ENCODE peak calls at places on chromosomes 7 and 10, in nine cellular contexts. One of them, this sample, is unnamed.

GRCh38 chr7:41874206-41874770 is 171.4 kb upstream of the INHBA start:
- DNase-seq in stomach: no peak
- DNase-seq in vagina: no peak
- DNase-seq in breast epithelium: no peak
- DNase-seq in heart left ventricle: no peak
- DNase-seq in adrenal gland: no peak
- DNase-seq in uterus: no peak
- DNase-seq in esophagus muscularis mucosa: no peak
- DNase-seq in tibial nerve: no peak
- DNase-seq in this sample: no peak

GRCh38 chr10:80154978-80155695 is 22.6 kb downstream of the PLAC9 start:
- DNase-seq in breast epithelium: peak; percentile 49
- DNase-seq in heart left ventricle: no peak
- DNase-seq in vagina: no peak
- DNase-seq in esophagus muscularis mucosa: no peak
- DNase-seq in stomach: peak; percentile 77
- DNase-seq in tibial nerve: no peak
- DNase-seq in adrenal gland: no peak
- DNase-seq in uterus: peak; percentile 49
- DNase-seq in this sample: no peak

GRCh38 chr7:94810496-94810895 is 96.9 kb upstream of the PPP1R9A start:
- DNase-seq in adrenal gland: no peak
- DNase-seq in stomach: no peak
- DNase-seq in uterus: no peak
- DNase-seq in breast epithelium: no peak
- DNase-seq in tibial nerve: no peak
- DNase-seq in vagina: no peak
- DNase-seq in heart left ventricle: no peak
- DNase-seq in esophagus muscularis mucosa: no peak
- DNase-seq in this sample: no peak

GRCh38 chr7:124032369-124033092 is at the start of gene TMEM229A:
- DNase-seq in uterus: peak; percentile 17
- DNase-seq in vagina: no peak
- DNase-seq in stomach: peak; percentile 54
- DNase-seq in tibial nerve: no peak
- DNase-seq in adrenal gland: peak; percentile 55
- DNase-seq in breast epithelium: no peak
- DNase-seq in esophagus muscularis mucosa: no peak
- DNase-seq in heart left ventricle: peak; percentile 65
- DNase-seq in this sample: peak; percentile 73

GRCh38 chr10:126669188-126669587 is 1.3 kb downstream of the C10orf90 start:
- DNase-seq in heart left ventricle: no peak
- DNase-seq in uterus: no peak
- DNase-seq in adrenal gland: no peak
- DNase-seq in stomach: no peak
- DNase-seq in breast epithelium: peak; percentile 39
- DNase-seq in esophagus muscularis mucosa: no peak
- DNase-seq in tibial nerve: no peak
- DNase-seq in vagina: no peak
- DNase-seq in this sample: no peak

GRCh38 chr10:121732676-121733445 is 134.6 kb upstream of the FGFR2 start:
- DNase-seq in heart left ventricle: no peak
- DNase-seq in breast epithelium: no peak
- DNase-seq in vagina: no peak
- DNase-seq in tibial nerve: no peak
- DNase-seq in adrenal gland: no peak
- DNase-seq in uterus: no peak
- DNase-seq in esophagus muscularis mucosa: no peak
- DNase-seq in stomach: no peak
- DNase-seq in this sample: no peak

GRCh38 chr7:80288175-80289122 is 153.8 kb downstream of the GNAI1 start:
- DNase-seq in heart left ventricle: no peak
- DNase-seq in tibial nerve: no peak
- DNase-seq in uterus: no peak
- DNase-seq in esophagus muscularis mucosa: no peak
- DNase-seq in stomach: no peak
- DNase-seq in breast epithelium: no peak
- DNase-seq in vagina: no peak
- DNase-seq in adrenal gland: no peak
- DNase-seq in this sample: no peak

GRCh38 chr7:146768941-146769340 is 652.3 kb downstream of the CNTNAP2 start:
- DNase-seq in breast epithelium: no peak
- DNase-seq in adrenal gland: no peak
- DNase-seq in stomach: no peak
- DNase-seq in vagina: no peak
- DNase-seq in uterus: no peak
- DNase-seq in heart left ventricle: no peak
- DNase-seq in tibial nerve: no peak
- DNase-seq in esophagus muscularis mucosa: no peak
- DNase-seq in this sample: no peak

GRCh38 chr7:464712-465461 is 54.8 kb downstream of the PDGFA start:
- DNase-seq in uterus: peak; percentile 21
- DNase-seq in breast epithelium: peak; percentile 40
- DNase-seq in stomach: no peak
- DNase-seq in tibial nerve: no peak
- DNase-seq in adrenal gland: peak; percentile 20
- DNase-seq in vagina: no peak
- DNase-seq in heart left ventricle: peak; percentile 71
- DNase-seq in esophagus muscularis mucosa: no peak
- DNase-seq in this sample: peak; percentile 82

GRCh38 chr7:107234436-107234835 is 65.6 kb downstream of the HBP1 start:
- DNase-seq in esophagus muscularis mucosa: no peak
- DNase-seq in adrenal gland: no peak
- DNase-seq in uterus: no peak
- DNase-seq in vagina: no peak
- DNase-seq in breast epithelium: no peak
- DNase-seq in tibial nerve: no peak
- DNase-seq in stomach: no peak
- DNase-seq in heart left ventricle: no peak
- DNase-seq in this sample: no peak

GRCh38 chr7:18175801-18176450 is 148.3 kb upstream of the PRPS1L1 start:
- DNase-seq in adrenal gland: no peak
- DNase-seq in heart left ventricle: no peak
- DNase-seq in esophagus muscularis mucosa: no peak
- DNase-seq in stomach: no peak
- DNase-seq in vagina: no peak
- DNase-seq in breast epithelium: no peak
- DNase-seq in uterus: no peak
- DNase-seq in tibial nerve: no peak
- DNase-seq in this sample: no peak

GRCh38 chr10:17029581-17030271 is 99.9 kb downstream of the CUBN start:
- DNase-seq in uterus: peak; percentile 73
- DNase-seq in vagina: no peak
- DNase-seq in stomach: peak; percentile 38
- DNase-seq in esophagus muscularis mucosa: peak; percentile 93
- DNase-seq in tibial nerve: peak; percentile 68
- DNase-seq in breast epithelium: peak; percentile 32
- DNase-seq in heart left ventricle: peak; percentile 76
- DNase-seq in adrenal gland: peak; percentile 47
- DNase-seq in this sample: peak; percentile 82

GRCh38 chr10:72274730-72275350 is 1.1 kb downstream of the DDIT4 start:
- DNase-seq in adrenal gland: peak; percentile 86
- DNase-seq in vagina: no peak
- DNase-seq in breast epithelium: peak; percentile 65
- DNase-seq in esophagus muscularis mucosa: no peak
- DNase-seq in heart left ventricle: peak; percentile 87
- DNase-seq in tibial nerve: no peak
- DNase-seq in stomach: peak; percentile 78
- DNase-seq in uterus: peak; percentile 70
- DNase-seq in this sample: peak; percentile 94

GRCh38 chr7:13821152-13821787 is 168.2 kb downstream of the ETV1 start:
- DNase-seq in adrenal gland: no peak
- DNase-seq in uterus: no peak
- DNase-seq in stomach: no peak
- DNase-seq in breast epithelium: no peak
- DNase-seq in vagina: no peak
- DNase-seq in tibial nerve: no peak
- DNase-seq in heart left ventricle: no peak
- DNase-seq in esophagus muscularis mucosa: no peak
- DNase-seq in this sample: no peak

GRCh38 chr7:33698006-33698405 is 207.3 kb upstream of the BMPER start:
- DNase-seq in stomach: no peak
- DNase-seq in esophagus muscularis mucosa: peak; percentile 42
- DNase-seq in breast epithelium: no peak
- DNase-seq in uterus: no peak
- DNase-seq in adrenal gland: no peak
- DNase-seq in heart left ventricle: no peak
- DNase-seq in tibial nerve: peak; percentile 1
- DNase-seq in vagina: no peak
- DNase-seq in this sample: no peak

GRCh38 chr10:126839094-126839761 is 66.0 kb upstream of the DOCK1 start:
- DNase-seq in esophagus muscularis mucosa: no peak
- DNase-seq in heart left ventricle: no peak
- DNase-seq in adrenal gland: no peak
- DNase-seq in tibial nerve: no peak
- DNase-seq in uterus: no peak
- DNase-seq in vagina: no peak
- DNase-seq in stomach: peak; percentile 86
- DNase-seq in breast epithelium: peak; percentile 24
- DNase-seq in this sample: no peak

GRCh38 chr7:91846436-91846835 is 34.1 kb downstream of the MTERF1 start:
- DNase-seq in tibial nerve: no peak
- DNase-seq in stomach: no peak
- DNase-seq in vagina: no peak
- DNase-seq in breast epithelium: no peak
- DNase-seq in heart left ventricle: no peak
- DNase-seq in adrenal gland: no peak
- DNase-seq in uterus: no peak
- DNase-seq in esophagus muscularis mucosa: no peak
- DNase-seq in this sample: no peak

GRCh38 chr7:78769551-78770101 is 683.8 kb downstream of the MAGI2 start:
- DNase-seq in esophagus muscularis mucosa: no peak
- DNase-seq in adrenal gland: no peak
- DNase-seq in tibial nerve: no peak
- DNase-seq in uterus: no peak
- DNase-seq in breast epithelium: no peak
- DNase-seq in heart left ventricle: no peak
- DNase-seq in stomach: no peak
- DNase-seq in vagina: no peak
- DNase-seq in this sample: no peak
- H3K4me3 ChIP-seq in esophagus muscularis mucosa: peak overlapping the region; percentile 58
- H3K4me3 ChIP-seq in adrenal gland: no peak overlapping the region
- H3K4me3 ChIP-seq in tibial nerve: peak overlapping the region; percentile 1
- H3K4me3 ChIP-seq in uterus: no peak overlapping the region
- H3K4me3 ChIP-seq in breast epithelium: peak overlapping the region; percentile 23
- H3K4me3 ChIP-seq in heart left ventricle: no peak overlapping the region
- H3K4me3 ChIP-seq in stomach: peak overlapping the region; percentile 26
- H3K4me3 ChIP-seq in vagina: peak overlapping the region; percentile 28
- H3K4me3 ChIP-seq in this sample: no peak overlapping the region

DNA sequence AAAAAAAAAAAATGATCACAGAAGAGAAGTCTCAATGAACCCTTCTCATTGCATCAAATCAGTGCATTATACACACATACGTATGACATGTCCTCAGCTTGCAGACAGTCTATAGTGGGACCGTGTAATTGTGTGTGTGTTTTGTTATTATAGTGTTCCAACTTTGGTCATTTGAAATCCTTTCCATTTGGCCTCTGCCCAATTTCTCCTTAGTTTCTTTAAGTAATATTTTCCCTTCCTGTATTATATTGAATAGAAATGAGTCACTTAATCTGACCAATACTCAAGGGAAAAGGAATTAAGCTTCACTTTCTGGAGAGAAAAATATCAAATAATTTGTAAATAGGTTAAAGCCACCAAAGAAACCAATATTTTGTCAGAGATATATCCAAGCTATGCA is 415.5 kb upstream of the SORCS1 start:
- DNase-seq in stomach: no peak
- DNase-seq in heart left ventricle: no peak
- DNase-seq in tibial nerve: no peak
- DNase-seq in adrenal gland: no peak
- DNase-seq in vagina: no peak
- DNase-seq in esophagus muscularis mucosa: no peak
- DNase-seq in uterus: no peak
- DNase-seq in breast epithelium: no peak
- DNase-seq in this sample: no peak
- H3K9me3 ChIP-seq in stomach: peaks cover 2% of the 10 kb centered on the region
- H3K9me3 ChIP-seq in heart left ventricle: no peaks in the 10 kb centered on the region
- H3K9me3 ChIP-seq in tibial nerve: no peaks in the 10 kb centered on the region
- H3K9me3 ChIP-seq in adrenal gland: no peaks in the 10 kb centered on the region
- H3K9me3 ChIP-seq in vagina: no peaks in the 10 kb centered on the region
- H3K9me3 ChIP-seq in esophagus muscularis mucosa: peaks cover 2% of the 10 kb centered on the region
- H3K9me3 ChIP-seq in uterus: no peaks in the 10 kb centered on the region
- H3K9me3 ChIP-seq in breast epithelium: no peaks in the 10 kb centered on the region
- H3K9me3 ChIP-seq in this sample: peaks cover 3% of the 10 kb centered on the region

GRCh38 chr10:32980242-32980557 is 22.2 kb upstream of the ITGB1 start:
- DNase-seq in vagina: no peak
- DNase-seq in heart left ventricle: no peak
- DNase-seq in tibial nerve: no peak
- DNase-seq in breast epithelium: no peak
- DNase-seq in stomach: no peak
- DNase-seq in adrenal gland: no peak
- DNase-seq in esophagus muscularis mucosa: no peak
- DNase-seq in uterus: no peak
- DNase-seq in this sample: no peak
- TF ChIP-seq POLR2A in vagina: no peak
- TF ChIP-seq POLR2A in heart left ventricle: no peak
- TF ChIP-seq POLR2A in tibial nerve: no peak
- TF ChIP-seq POLR2A in breast epithelium: no peak
- TF ChIP-seq POLR2A in stomach: no peak
- TF ChIP-seq POLR2A in adrenal gland: no peak
- TF ChIP-seq POLR2A in esophagus muscularis mucosa: no peak
- TF ChIP-seq POLR2A in uterus: no peak
- TF ChIP-seq POLR2A in this sample: no peak

GRCh38 chr10:13743101-13743693 is 156.4 kb downstream of the PRPF18 start:
- DNase-seq in tibial nerve: peak; percentile 36
- DNase-seq in vagina: no peak
- DNase-seq in adrenal gland: no peak
- DNase-seq in uterus: no peak
- DNase-seq in stomach: no peak
- DNase-seq in esophagus muscularis mucosa: no peak
- DNase-seq in heart left ventricle: no peak
- DNase-seq in breast epithelium: no peak
- DNase-seq in this sample: no peak

GRCh38 chr10:13743963-13744362 is 157.2 kb downstream of the PRPF18 start:
- DNase-seq in heart left ventricle: no peak
- DNase-seq in tibial nerve: no peak
- DNase-seq in esophagus muscularis mucosa: no peak
- DNase-seq in stomach: no peak
- DNase-seq in vagina: no peak
- DNase-seq in uterus: no peak
- DNase-seq in adrenal gland: no peak
- DNase-seq in breast epithelium: no peak
- DNase-seq in this sample: no peak

GRCh38 chr10:13741438-13741837 is 154.7 kb downstream of the PRPF18 start:
- DNase-seq in esophagus muscularis mucosa: no peak
- DNase-seq in tibial nerve: no peak
- DNase-seq in adrenal gland: no peak
- DNase-seq in heart left ventricle: no peak
- DNase-seq in vagina: no peak
- DNase-seq in breast epithelium: no peak
- DNase-seq in uterus: no peak
- DNase-seq in stomach: no peak
- DNase-seq in this sample: no peak

GRCh38 chr10:13740416-13740815 is 153.7 kb downstream of the PRPF18 start:
- DNase-seq in tibial nerve: no peak
- DNase-seq in uterus: no peak
- DNase-seq in adrenal gland: no peak
- DNase-seq in esophagus muscularis mucosa: no peak
- DNase-seq in heart left ventricle: no peak
- DNase-seq in vagina: no peak
- DNase-seq in stomach: no peak
- DNase-seq in breast epithelium: no peak
- DNase-seq in this sample: no peak

GRCh38 chr10:13745271-13745670 is 158.5 kb downstream of the PRPF18 start:
- DNase-seq in esophagus muscularis mucosa: no peak
- DNase-seq in heart left ventricle: no peak
- DNase-seq in uterus: no peak
- DNase-seq in breast epithelium: no peak
- DNase-seq in tibial nerve: no peak
- DNase-seq in stomach: no peak
- DNase-seq in adrenal gland: no peak
- DNase-seq in vagina: no peak
- DNase-seq in this sample: no peak
- H3K4me3 ChIP-seq in esophagus muscularis mucosa: no peak overlapping the region
- H3K4me3 ChIP-seq in heart left ventricle: no peak overlapping the region
- H3K4me3 ChIP-seq in uterus: no peak overlapping the region
- H3K4me3 ChIP-seq in breast epithelium: no peak overlapping the region
- H3K4me3 ChIP-seq in tibial nerve: no peak overlapping the region
- H3K4me3 ChIP-seq in stomach: no peak overlapping the region
- H3K4me3 ChIP-seq in adrenal gland: no peak overlapping the region
- H3K4me3 ChIP-seq in vagina: no peak overlapping the region
- H3K4me3 ChIP-seq in this sample: no peak overlapping the region

This sample was measured in spleen.